ENCODE peak calls at places on chromosomes 11 and 22, in ten cellular contexts. One of them, this sample, is unnamed.

GRCh38 chr11:67604815-67605214 is 1.9 kb upstream of the NDUFV1 start:
- DNase-seq in PC-9: no peak
- DNase-seq in memory B cell: no peak
- DNase-seq in SJSA1: no peak
- DNase-seq in cardiac fibroblast: no peak
- DNase-seq in NCI-H345: no peak
- DNase-seq in heart right ventricle: no peak
- DNase-seq in renal cortical epithelial cell: no peak
- DNase-seq in A549: no peak
- DNase-seq in gastrocnemius medialis: no peak
- DNase-seq in this sample: no peak

GRCh38 chr22:38802671-38803121 is 8.8 kb upstream of the DNAL4 start:
- DNase-seq in heart right ventricle: no peak
- DNase-seq in cardiac fibroblast: peak
- DNase-seq in NCI-H345: peak
- DNase-seq in memory B cell: no peak
- DNase-seq in A549: peak
- DNase-seq in gastrocnemius medialis: peak
- DNase-seq in PC-9: peak
- DNase-seq in renal cortical epithelial cell: peak
- DNase-seq in SJSA1: peak
- DNase-seq in this sample: peak

GRCh38 chr11:92457250-92457649 is 232.6 kb downstream of the FAT3 start:
- DNase-seq in cardiac fibroblast: peak
- DNase-seq in NCI-H345: no peak
- DNase-seq in heart right ventricle: no peak
- DNase-seq in A549: no peak
- DNase-seq in SJSA1: no peak
- DNase-seq in renal cortical epithelial cell: peak
- DNase-seq in gastrocnemius medialis: no peak
- DNase-seq in PC-9: no peak
- DNase-seq in memory B cell: no peak
- DNase-seq in this sample: peak

GRCh38 chr11:75311858-75312288 is 39.6 kb downstream of the ARRB1 start:
- DNase-seq in SJSA1: no peak
- DNase-seq in gastrocnemius medialis: peak
- DNase-seq in renal cortical epithelial cell: no peak
- DNase-seq in PC-9: no peak
- DNase-seq in cardiac fibroblast: peak
- DNase-seq in A549: no peak
- DNase-seq in memory B cell: no peak
- DNase-seq in heart right ventricle: peak
- DNase-seq in NCI-H345: no peak
- DNase-seq in this sample: no peak

GRCh38 chr11:126341760-126342161 is 13.7 kb upstream of the ST3GAL4 start:
- DNase-seq in heart right ventricle: no peak
- DNase-seq in NCI-H345: no peak
- DNase-seq in cardiac fibroblast: peak
- DNase-seq in renal cortical epithelial cell: no peak
- DNase-seq in SJSA1: peak
- DNase-seq in gastrocnemius medialis: no peak
- DNase-seq in A549: no peak
- DNase-seq in PC-9: peak
- DNase-seq in memory B cell: no peak
- DNase-seq in this sample: peak

GRCh38 chr11:63573881-63574855 is 11.0 kb upstream of the PLAAT2 start:
- DNase-seq in cardiac fibroblast: peak
- DNase-seq in A549: no peak
- DNase-seq in PC-9: no peak
- DNase-seq in memory B cell: no peak
- DNase-seq in heart right ventricle: peak
- DNase-seq in NCI-H345: no peak
- DNase-seq in renal cortical epithelial cell: peak
- DNase-seq in SJSA1: peak
- DNase-seq in gastrocnemius medialis: peak
- DNase-seq in this sample: peak

GRCh38 chr11:35803115-35803514 is 140.5 kb downstream of the TRIM44 start:
- DNase-seq in NCI-H345: no peak
- DNase-seq in heart right ventricle: no peak
- DNase-seq in SJSA1: no peak
- DNase-seq in memory B cell: no peak
- DNase-seq in A549: no peak
- DNase-seq in renal cortical epithelial cell: no peak
- DNase-seq in cardiac fibroblast: no peak
- DNase-seq in gastrocnemius medialis: no peak
- DNase-seq in PC-9: no peak
- DNase-seq in this sample: no peak

GRCh38 chr11:61090982-61091372 is 11.3 kb upstream of the CD5 start:
- DNase-seq in PC-9: no peak
- DNase-seq in renal cortical epithelial cell: no peak
- DNase-seq in memory B cell: no peak
- DNase-seq in SJSA1: no peak
- DNase-seq in gastrocnemius medialis: no peak
- DNase-seq in cardiac fibroblast: no peak
- DNase-seq in heart right ventricle: no peak
- DNase-seq in NCI-H345: no peak
- DNase-seq in A549: no peak
- DNase-seq in this sample: no peak

GRCh38 chr22:41598081-41598480 is 8.4 kb upstream of the PMM1 start:
- DNase-seq in memory B cell: no peak
- DNase-seq in A549: no peak
- DNase-seq in cardiac fibroblast: peak
- DNase-seq in renal cortical epithelial cell: peak
- DNase-seq in PC-9: no peak
- DNase-seq in gastrocnemius medialis: no peak
- DNase-seq in heart right ventricle: no peak
- DNase-seq in SJSA1: peak
- DNase-seq in NCI-H345: no peak
- DNase-seq in this sample: peak

GRCh38 chr11:70108250-70108649 is 30.1 kb downstream of the ANO1 start:
- DNase-seq in cardiac fibroblast: peak
- DNase-seq in heart right ventricle: no peak
- DNase-seq in NCI-H345: no peak
- DNase-seq in SJSA1: no peak
- DNase-seq in memory B cell: no peak
- DNase-seq in renal cortical epithelial cell: no peak
- DNase-seq in PC-9: no peak
- DNase-seq in A549: no peak
- DNase-seq in gastrocnemius medialis: no peak
- DNase-seq in this sample: peak

GRCh38 chr11:126060651-126061220 is 1.9 kb downstream of the CDON start:
- DNase-seq in cardiac fibroblast: no peak
- DNase-seq in heart right ventricle: no peak
- DNase-seq in SJSA1: no peak
- DNase-seq in PC-9: no peak
- DNase-seq in A549: no peak
- DNase-seq in renal cortical epithelial cell: peak
- DNase-seq in gastrocnemius medialis: no peak
- DNase-seq in memory B cell: no peak
- DNase-seq in NCI-H345: no peak
- DNase-seq in this sample: no peak

GRCh38 chr11:84247931-84248330 is 961.8 kb upstream of the CCDC90B start:
- DNase-seq in gastrocnemius medialis: no peak
- DNase-seq in NCI-H345: peak
- DNase-seq in SJSA1: no peak
- DNase-seq in renal cortical epithelial cell: peak
- DNase-seq in A549: no peak
- DNase-seq in memory B cell: no peak
- DNase-seq in heart right ventricle: no peak
- DNase-seq in PC-9: no peak
- DNase-seq in cardiac fibroblast: peak
- DNase-seq in this sample: no peak

GRCh38 chr22:36817429-36817783 is 571 bp upstream of the PVALB start:
- DNase-seq in SJSA1: no peak
- DNase-seq in renal cortical epithelial cell: no peak
- DNase-seq in memory B cell: no peak
- DNase-seq in NCI-H345: no peak
- DNase-seq in A549: no peak
- DNase-seq in PC-9: no peak
- DNase-seq in cardiac fibroblast: no peak
- DNase-seq in heart right ventricle: no peak
- DNase-seq in gastrocnemius medialis: no peak
- DNase-seq in this sample: no peak

GRCh38 chr11:70483077-70483861 is 84.9 kb downstream of the CTTN start:
- DNase-seq in A549: peak
- DNase-seq in gastrocnemius medialis: peak
- DNase-seq in heart right ventricle: peak
- DNase-seq in SJSA1: peak
- DNase-seq in NCI-H345: peak
- DNase-seq in cardiac fibroblast: peak
- DNase-seq in memory B cell: no peak
- DNase-seq in PC-9: peak
- DNase-seq in renal cortical epithelial cell: peak
- DNase-seq in this sample: peak

GRCh38 chr11:67630230-67630942 is 649 bp upstream of the NUDT8 start:
- DNase-seq in A549: peak
- DNase-seq in memory B cell: peak
- DNase-seq in NCI-H345: peak
- DNase-seq in heart right ventricle: peak
- DNase-seq in renal cortical epithelial cell: peak
- DNase-seq in SJSA1: peak
- DNase-seq in gastrocnemius medialis: peak
- DNase-seq in PC-9: peak
- DNase-seq in cardiac fibroblast: peak
- DNase-seq in this sample: peak

GRCh38 chr11:122317337-122317736 is 201.3 kb upstream of the BLID start:
- DNase-seq in NCI-H345: no peak
- DNase-seq in cardiac fibroblast: no peak
- DNase-seq in renal cortical epithelial cell: no peak
- DNase-seq in PC-9: no peak
- DNase-seq in memory B cell: no peak
- DNase-seq in A549: no peak
- DNase-seq in SJSA1: no peak
- DNase-seq in heart right ventricle: no peak
- DNase-seq in gastrocnemius medialis: no peak
- DNase-seq in this sample: no peak

GRCh38 chr11:44701276-44701675 is 25.5 kb upstream of the TSPAN18 start:
- DNase-seq in PC-9: no peak
- DNase-seq in memory B cell: no peak
- DNase-seq in NCI-H345: no peak
- DNase-seq in renal cortical epithelial cell: no peak
- DNase-seq in A549: no peak
- DNase-seq in SJSA1: no peak
- DNase-seq in cardiac fibroblast: no peak
- DNase-seq in heart right ventricle: no peak
- DNase-seq in gastrocnemius medialis: no peak
- DNase-seq in this sample: no peak

GRCh38 chr11:128913806-128914205 is 22.6 kb downstream of the KCNJ5 start:
- DNase-seq in cardiac fibroblast: no peak
- DNase-seq in NCI-H345: no peak
- DNase-seq in renal cortical epithelial cell: no peak
- DNase-seq in memory B cell: no peak
- DNase-seq in SJSA1: no peak
- DNase-seq in heart right ventricle: no peak
- DNase-seq in gastrocnemius medialis: no peak
- DNase-seq in PC-9: no peak
- DNase-seq in A549: no peak
- DNase-seq in this sample: no peak

GRCh38 chr11:126817096-126817495 is 183.5 kb downstream of the KIRREL3 start:
- DNase-seq in heart right ventricle: no peak
- DNase-seq in gastrocnemius medialis: no peak
- DNase-seq in NCI-H345: no peak
- DNase-seq in memory B cell: no peak
- DNase-seq in A549: no peak
- DNase-seq in renal cortical epithelial cell: no peak
- DNase-seq in PC-9: no peak
- DNase-seq in SJSA1: peak
- DNase-seq in cardiac fibroblast: peak
- DNase-seq in this sample: peak

GRCh38 chr22:19806213-19807160 is 45.9 kb downstream of the TBX1 start:
- DNase-seq in cardiac fibroblast: no peak
- DNase-seq in heart right ventricle: no peak
- DNase-seq in A549: peak
- DNase-seq in gastrocnemius medialis: no peak
- DNase-seq in PC-9: peak
- DNase-seq in NCI-H345: peak
- DNase-seq in renal cortical epithelial cell: peak
- DNase-seq in SJSA1: peak
- DNase-seq in memory B cell: no peak
- DNase-seq in this sample: peak

GRCh38 chr22:22702874-22703570 is 58.6 kb downstream of the GGTLC2 start:
- DNase-seq in NCI-H345: no peak
- DNase-seq in cardiac fibroblast: no peak
- DNase-seq in A549: no peak
- DNase-seq in SJSA1: no peak
- DNase-seq in gastrocnemius medialis: no peak
- DNase-seq in heart right ventricle: no peak
- DNase-seq in memory B cell: no peak
- DNase-seq in PC-9: no peak
- DNase-seq in renal cortical epithelial cell: no peak
- DNase-seq in this sample: no peak

GRCh38 chr11:46519351-46519750 is 74.5 kb downstream of the AMBRA1 start:
- DNase-seq in cardiac fibroblast: no peak
- DNase-seq in PC-9: no peak
- DNase-seq in A549: no peak
- DNase-seq in gastrocnemius medialis: no peak
- DNase-seq in renal cortical epithelial cell: no peak
- DNase-seq in SJSA1: no peak
- DNase-seq in NCI-H345: no peak
- DNase-seq in heart right ventricle: no peak
- DNase-seq in memory B cell: no peak
- DNase-seq in this sample: no peak

GRCh38 chr11:82653752-82654151 is 79.9 kb downstream of the FAM181B start:
- DNase-seq in heart right ventricle: no peak
- DNase-seq in A549: no peak
- DNase-seq in gastrocnemius medialis: no peak
- DNase-seq in renal cortical epithelial cell: no peak
- DNase-seq in NCI-H345: no peak
- DNase-seq in SJSA1: no peak
- DNase-seq in cardiac fibroblast: no peak
- DNase-seq in PC-9: no peak
- DNase-seq in memory B cell: no peak
- DNase-seq in this sample: no peak

GRCh38 chr11:7080900-7081299 is 7.9 kb upstream of the RBMXL2 start:
- DNase-seq in PC-9: no peak
- DNase-seq in renal cortical epithelial cell: no peak
- DNase-seq in A549: no peak
- DNase-seq in cardiac fibroblast: no peak
- DNase-seq in NCI-H345: no peak
- DNase-seq in heart right ventricle: no peak
- DNase-seq in SJSA1: no peak
- DNase-seq in memory B cell: no peak
- DNase-seq in gastrocnemius medialis: no peak
- DNase-seq in this sample: no peak